ENCODE peak calls at places on chromosome 3, in five cellular contexts. One of them, this sample, is unnamed.

GRCh38 chr3:9080165-9080564 is 116.9 kb upstream of the RAD18 start:
- DNase-seq in HepG2: no peak
- DNase-seq in neuronal stem cell: no peak
- DNase-seq in MM.1S: no peak
- DNase-seq in SK-N-SH: no peak
- DNase-seq in this sample: no peak

GRCh38 chr3:142031575-142031974 is 117.8 kb downstream of the TFDP2 start:
- DNase-seq in SK-N-SH: no peak
- DNase-seq in neuronal stem cell: no peak
- DNase-seq in HepG2: no peak
- DNase-seq in MM.1S: no peak
- DNase-seq in this sample: no peak

GRCh38 chr3:48634661-48635221 is 520 bp downstream of the SLC26A6 start:
- DNase-seq in HepG2: peak; percentile 35
- DNase-seq in MM.1S: peak; percentile 53
- DNase-seq in neuronal stem cell: peak; percentile 38
- DNase-seq in SK-N-SH: peak; percentile 83
- DNase-seq in this sample: peak; percentile 85

GRCh38 chr3:20043398-20043797 is 3.2 kb downstream of the KAT2B start:
- DNase-seq in neuronal stem cell: no peak
- DNase-seq in HepG2: no peak
- DNase-seq in MM.1S: peak; percentile 76
- DNase-seq in SK-N-SH: no peak
- DNase-seq in this sample: no peak

GRCh38 chr3:142987707-142988106 is 13.7 kb upstream of the U2SURP start:
- DNase-seq in SK-N-SH: no peak
- DNase-seq in MM.1S: peak; percentile 83
- DNase-seq in neuronal stem cell: no peak
- DNase-seq in HepG2: no peak
- DNase-seq in this sample: peak; percentile 74

GRCh38 chr3:107242579-107242978 is 134.7 kb upstream of the CCDC54 start:
- DNase-seq in HepG2: no peak
- DNase-seq in neuronal stem cell: no peak
- DNase-seq in SK-N-SH: no peak
- DNase-seq in MM.1S: no peak
- DNase-seq in this sample: no peak

GRCh38 chr3:153246805-153247204 is 84.8 kb downstream of the RAP2B start:
- DNase-seq in neuronal stem cell: no peak
- DNase-seq in HepG2: no peak
- DNase-seq in MM.1S: no peak
- DNase-seq in SK-N-SH: no peak
- DNase-seq in this sample: no peak

GRCh38 chr3:114496874-114497273 is 203.0 kb downstream of the TIGIT start:
- DNase-seq in MM.1S: no peak
- DNase-seq in HepG2: peak; percentile 63
- DNase-seq in SK-N-SH: no peak
- DNase-seq in neuronal stem cell: no peak
- DNase-seq in this sample: no peak

GRCh38 chr3:43013743-43014155 is 34.6 kb downstream of the GASK1A start:
- DNase-seq in neuronal stem cell: no peak
- DNase-seq in HepG2: no peak
- DNase-seq in MM.1S: no peak
- DNase-seq in SK-N-SH: no peak
- DNase-seq in this sample: no peak

GRCh38 chr3:39021029-39021428 is 30.7 kb downstream of the SCN11A start:
- DNase-seq in HepG2: no peak
- DNase-seq in SK-N-SH: no peak
- DNase-seq in MM.1S: no peak
- DNase-seq in neuronal stem cell: no peak
- DNase-seq in this sample: no peak

GRCh38 chr3:133547432-133548041 is 25.9 kb upstream of the CDV3 start:
- DNase-seq in SK-N-SH: no peak
- DNase-seq in neuronal stem cell: no peak
- DNase-seq in MM.1S: peak; percentile 48
- DNase-seq in HepG2: peak; percentile 46
- DNase-seq in this sample: peak; percentile 57

GRCh38 chr3:50572801-50573371 is 3.6 kb downstream of the HEMK1 start:
- DNase-seq in neuronal stem cell: no peak
- DNase-seq in SK-N-SH: no peak
- DNase-seq in HepG2: no peak
- DNase-seq in MM.1S: no peak
- DNase-seq in this sample: no peak

GRCh38 chr3:126191246-126191645 is 10.9 kb upstream of the ALDH1L1 start:
- DNase-seq in SK-N-SH: no peak
- DNase-seq in MM.1S: no peak
- DNase-seq in neuronal stem cell: no peak
- DNase-seq in HepG2: no peak
- DNase-seq in this sample: no peak

GRCh38 chr3:120357807-120358206 is 8.7 kb upstream of the LRRC58 start:
- DNase-seq in HepG2: no peak
- DNase-seq in MM.1S: peak; percentile 12
- DNase-seq in neuronal stem cell: no peak
- DNase-seq in SK-N-SH: no peak
- DNase-seq in this sample: no peak

GRCh38 chr3:185175370-185175987 is 22.6 kb upstream of the C3orf70 start:
- DNase-seq in MM.1S: peak; percentile 72
- DNase-seq in neuronal stem cell: no peak
- DNase-seq in SK-N-SH: peak; percentile 17
- DNase-seq in HepG2: peak; percentile 92
- DNase-seq in this sample: peak; percentile 77

GRCh38 chr3:37994639-37994972 is 4.0 kb downstream of the VILL start:
- DNase-seq in MM.1S: peak; percentile 25
- DNase-seq in HepG2: no peak
- DNase-seq in neuronal stem cell: no peak
- DNase-seq in SK-N-SH: no peak
- DNase-seq in this sample: no peak

GRCh38 chr3:4882548-4882947 is 96.7 kb upstream of the BHLHE40 start:
- DNase-seq in MM.1S: no peak
- DNase-seq in HepG2: no peak
- DNase-seq in neuronal stem cell: no peak
- DNase-seq in SK-N-SH: no peak
- DNase-seq in this sample: no peak

GRCh38 chr3:17740703-17741102 is 1.7 kb downstream of the TBC1D5 start:
- DNase-seq in SK-N-SH: peak; percentile 34
- DNase-seq in HepG2: peak; percentile 92
- DNase-seq in MM.1S: peak; percentile 28
- DNase-seq in neuronal stem cell: no peak
- DNase-seq in this sample: no peak

GRCh38 chr3:52754373-52754772 is 16.4 kb downstream of the NEK4 start:
- DNase-seq in MM.1S: no peak
- DNase-seq in SK-N-SH: no peak
- DNase-seq in neuronal stem cell: no peak
- DNase-seq in HepG2: no peak
- DNase-seq in this sample: no peak

GRCh38 chr3:78912217-78912616 is 855.6 kb downstream of the ROBO1 start:
- DNase-seq in HepG2: no peak
- DNase-seq in neuronal stem cell: no peak
- DNase-seq in MM.1S: no peak
- DNase-seq in SK-N-SH: peak; percentile 4
- DNase-seq in this sample: no peak

GRCh38 chr3:192223815-192224214 is 503.5 kb downstream of the FGF12 start:
- DNase-seq in neuronal stem cell: no peak
- DNase-seq in SK-N-SH: no peak
- DNase-seq in HepG2: no peak
- DNase-seq in MM.1S: no peak
- DNase-seq in this sample: no peak

GRCh38 chr3:187678869-187679268 is 8.7 kb upstream of the SST start:
- DNase-seq in HepG2: peak; percentile 41
- DNase-seq in neuronal stem cell: peak; percentile 56
- DNase-seq in SK-N-SH: peak; percentile 34
- DNase-seq in MM.1S: peak; percentile 73
- DNase-seq in this sample: peak; percentile 89

GRCh38 chr3:97981886-97982285 is 9.7 kb upstream of the RIOX2 start:
- DNase-seq in neuronal stem cell: no peak
- DNase-seq in MM.1S: peak; percentile 55
- DNase-seq in HepG2: no peak
- DNase-seq in SK-N-SH: no peak
- DNase-seq in this sample: no peak

GRCh38 chr3:97658670-97659285 is 105.8 kb upstream of the ARL6 start:
- DNase-seq in MM.1S: peak; percentile 52
- DNase-seq in SK-N-SH: peak; percentile 20
- DNase-seq in HepG2: peak; percentile 21
- DNase-seq in neuronal stem cell: peak; percentile 14
- DNase-seq in this sample: no peak

GRCh38 chr3:73727117-73727802 is 102.5 kb upstream of the PDZRN3 start:
- DNase-seq in MM.1S: no peak
- DNase-seq in neuronal stem cell: peak; percentile 20
- DNase-seq in SK-N-SH: no peak
- DNase-seq in HepG2: no peak
- DNase-seq in this sample: peak; percentile 78

GRCh38 chr3:97720417-97720816 is 44.1 kb upstream of the ARL6 start:
- DNase-seq in HepG2: no peak
- DNase-seq in neuronal stem cell: no peak
- DNase-seq in SK-N-SH: no peak
- DNase-seq in MM.1S: no peak
- DNase-seq in this sample: no peak

GRCh38 chr3:25592510-25592968 is 72.2 kb downstream of the TOP2B start:
- DNase-seq in neuronal stem cell: no peak
- DNase-seq in SK-N-SH: no peak
- DNase-seq in MM.1S: no peak
- DNase-seq in HepG2: peak; percentile 74
- DNase-seq in this sample: peak; percentile 75

GRCh38 chr3:124919756-124920155 is 14.8 kb downstream of the MUC13 start:
- DNase-seq in neuronal stem cell: no peak
- DNase-seq in SK-N-SH: no peak
- DNase-seq in MM.1S: no peak
- DNase-seq in HepG2: peak; percentile 32
- DNase-seq in this sample: no peak

GRCh38 chr3:94822298-94822697 is 759.4 kb downstream of the NSUN3 start:
- DNase-seq in neuronal stem cell: no peak
- DNase-seq in SK-N-SH: no peak
- DNase-seq in HepG2: no peak
- DNase-seq in MM.1S: no peak
- DNase-seq in this sample: no peak

GRCh38 chr3:71062920-71063767 is 520.4 kb downstream of the FOXP1 start:
- DNase-seq in neuronal stem cell: no peak
- DNase-seq in MM.1S: peak; percentile 58
- DNase-seq in SK-N-SH: peak; percentile 9
- DNase-seq in HepG2: no peak
- DNase-seq in this sample: no peak

GRCh38 chr3:71063768-71064287 is 519.7 kb downstream of the FOXP1 start:
- DNase-seq in neuronal stem cell: peak; percentile 33
- DNase-seq in MM.1S: peak; percentile 65
- DNase-seq in SK-N-SH: peak; percentile 53
- DNase-seq in HepG2: peak; percentile 49
- DNase-seq in this sample: peak; percentile 65

GRCh38 chr3:71065764-71066013 is 517.8 kb downstream of the FOXP1 start:
- DNase-seq in neuronal stem cell: no peak
- DNase-seq in SK-N-SH: no peak
- DNase-seq in HepG2: no peak
- DNase-seq in MM.1S: no peak
- DNase-seq in this sample: no peak

GRCh38 chr3:71064976-71065763 is 518.4 kb downstream of the FOXP1 start:
- DNase-seq in SK-N-SH: no peak
- DNase-seq in neuronal stem cell: peak; percentile 67
- DNase-seq in MM.1S: peak; percentile 64
- DNase-seq in HepG2: peak; percentile 45
- DNase-seq in this sample: peak; percentile 88

GRCh38 chr3:71064288-71064975 is 519.1 kb downstream of the FOXP1 start:
- DNase-seq in MM.1S: peak; percentile 61
- DNase-seq in HepG2: peak; percentile 63
- DNase-seq in SK-N-SH: peak; percentile 89
- DNase-seq in neuronal stem cell: peak; percentile 39
- DNase-seq in this sample: peak; percentile 82
- H3K9ac ChIP-seq in MM.1S: peak overlapping the region; percentile 68
- H3K9ac ChIP-seq in HepG2: peak overlapping the region; percentile 77
- H3K9ac ChIP-seq in SK-N-SH: peak overlapping the region; percentile 93
- H3K9ac ChIP-seq in neuronal stem cell: peak overlapping the region; percentile 85
- H3K9ac ChIP-seq in this sample: peak overlapping the region; percentile 2

DNA sequence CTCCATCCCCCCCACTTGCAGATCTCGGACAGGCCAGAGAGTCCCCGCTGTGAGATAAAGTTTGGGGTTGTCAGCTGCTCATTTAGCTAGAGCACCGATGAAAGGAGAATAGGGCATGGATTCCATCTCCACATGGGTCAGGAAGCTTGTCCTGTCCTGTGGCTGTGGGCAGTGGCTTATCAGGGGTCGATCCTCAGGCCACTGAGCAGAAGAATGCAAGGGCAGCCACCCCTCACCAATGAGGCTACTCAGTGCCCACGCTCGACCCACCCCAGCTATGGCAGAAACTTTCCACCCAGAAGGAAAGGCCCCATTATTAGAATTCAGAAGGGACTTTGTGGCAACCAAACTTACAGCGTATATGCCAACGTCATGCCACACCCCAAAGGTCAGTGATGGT is 43.3 kb downstream of the CPN2 start:
- DNase-seq in neuronal stem cell: no peak
- DNase-seq in SK-N-SH: no peak
- DNase-seq in HepG2: no peak
- DNase-seq in MM.1S: no peak
- DNase-seq in this sample: peak; percentile 27
- H3K9ac ChIP-seq in neuronal stem cell: no peak overlapping the region
- H3K9ac ChIP-seq in SK-N-SH: no peak overlapping the region
- H3K9ac ChIP-seq in HepG2: no peak overlapping the region
- H3K9ac ChIP-seq in MM.1S: peak overlapping the region; percentile 85
- H3K9ac ChIP-seq in this sample: no peak overlapping the region

GRCh38 chr3:86840814-86841213 is 150.1 kb downstream of the VGLL3 start:
- DNase-seq in SK-N-SH: no peak
- DNase-seq in neuronal stem cell: no peak
- DNase-seq in HepG2: no peak
- DNase-seq in MM.1S: no peak
- DNase-seq in this sample: no peak

DNA sequence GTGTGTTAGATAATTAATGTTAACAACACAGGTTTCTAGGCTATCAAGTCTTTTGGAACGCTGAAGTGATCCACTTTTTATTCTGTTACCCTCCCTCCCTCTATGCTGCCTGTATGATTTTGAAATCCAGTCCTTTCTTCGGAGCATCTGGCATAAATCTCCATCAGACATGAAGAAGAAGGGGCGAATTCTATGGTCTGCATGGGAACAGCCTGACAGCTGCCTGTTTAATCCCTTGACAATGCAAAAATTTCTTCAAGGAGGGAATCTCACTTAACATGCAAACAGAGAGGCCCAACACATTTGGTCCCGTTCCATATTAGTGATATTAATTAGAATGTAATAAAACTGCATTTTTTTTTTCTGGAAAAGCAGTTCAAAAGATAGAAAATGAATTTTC is 145.2 kb downstream of the VGLL3 start:
- DNase-seq in SK-N-SH: no peak
- DNase-seq in HepG2: no peak
- DNase-seq in neuronal stem cell: no peak
- DNase-seq in MM.1S: no peak
- DNase-seq in this sample: no peak
- H3K9ac ChIP-seq in SK-N-SH: no peak overlapping the region
- H3K9ac ChIP-seq in HepG2: no peak overlapping the region
- H3K9ac ChIP-seq in neuronal stem cell: no peak overlapping the region
- H3K9ac ChIP-seq in MM.1S: no peak overlapping the region
- H3K9ac ChIP-seq in this sample: no peak overlapping the region

DNA sequence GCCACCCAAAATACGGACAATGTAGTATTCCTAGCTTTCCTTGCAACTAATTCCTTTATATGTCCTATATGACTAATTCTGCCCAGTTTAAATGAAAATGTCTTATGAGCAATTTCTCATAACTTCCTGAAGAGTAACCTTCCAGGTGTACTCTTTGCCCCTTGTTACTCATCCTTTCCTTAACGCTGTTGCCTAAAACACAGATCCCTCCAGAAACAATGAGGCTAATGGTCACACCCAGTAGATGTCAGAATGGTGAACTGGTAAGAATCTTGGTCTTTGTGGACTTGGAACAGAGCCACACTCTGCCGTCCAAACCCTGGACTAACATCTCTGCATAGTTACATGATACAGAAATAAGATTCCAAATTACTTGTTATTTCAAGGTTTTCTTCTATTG is 497.9 kb downstream of the IGSF11 start:
- DNase-seq in neuronal stem cell: no peak
- DNase-seq in SK-N-SH: no peak
- DNase-seq in HepG2: no peak
- DNase-seq in MM.1S: no peak
- DNase-seq in this sample: no peak
- H3K9ac ChIP-seq in neuronal stem cell: no peak overlapping the region
- H3K9ac ChIP-seq in SK-N-SH: no peak overlapping the region
- H3K9ac ChIP-seq in HepG2: no peak overlapping the region
- H3K9ac ChIP-seq in MM.1S: no peak overlapping the region
- H3K9ac ChIP-seq in this sample: no peak overlapping the region